ENCODE peak calls at places on chromosomes 2 and 18, in eight cellular contexts. V is Panc1; G is activated CD4-positive, alpha-beta memory T cell treated with anti-CD3 and anti-CD28 coated beads, Interleukin-2, amount 10 ng/mL, durations not matched to agents 7 days and 5 days; A is activated naive CD8-positive, alpha-beta T cell treated with anti-CD3 and anti-CD28 coated beads, Interleukin-2, amount 50 U/mL, for 24 hours; M is left colon; H is A172; Q is dermis blood vessel endothelial cell; F is lower leg skin. R is an unnamed sample.

GRCh38 chr2:184154438-184154837 is 443.9 kb upstream of the ZNF804A start:
- DNase-seq in A (no peak), H (peak), M (no peak), F (no peak), G (no peak), V (no peak), Q (peak), R (no peak)

GRCh38 chr2:48510329-48510728 is 19.6 kb upstream of the STON1 start:
- DNase-seq in H (peak), V (no peak), Q (peak), F (no peak), G (no peak), M (no peak), A (no peak), R (no peak)

GRCh38 chr2:12376025-12376424 is 340.7 kb upstream of the TRIB2 start:
- DNase-seq in A (no peak), M (no peak), V (no peak), F (no peak), G (no peak), H (no peak), Q (no peak), R (no peak)

GRCh38 chr2:85577386-85578242 is at the start of gene VAMP8:
- DNase-seq in G (peak), F (peak), V (no peak), Q (peak), H (no peak), A (peak), M (peak), R (no peak)

GRCh38 chr2:79087785-79088364 is at the start of gene REG1B:
- DNase-seq in A (no peak), V (no peak), G (no peak), M (no peak), Q (no peak), H (no peak), F (no peak), R (no peak)

GRCh38 chr2:37855283-37856041 is 69.6 kb upstream of the RMDN2 start:
- DNase-seq in V (no peak), F (peak), M (no peak), G (no peak), H (no peak), A (no peak), Q (peak), R (no peak)

GRCh38 chr2:163420604-163421003 is 315.2 kb downstream of the FIGN start:
- DNase-seq in M (no peak), F (no peak), A (no peak), V (no peak), Q (no peak), H (no peak), G (no peak), R (no peak)

GRCh38 chr18:25409971-25410370 is 58.0 kb upstream of the ZNF521 start:
- DNase-seq in V (no peak), A (no peak), F (no peak), M (no peak), G (no peak), Q (no peak), H (no peak), R (no peak)

GRCh38 chr2:197236816-197237215 is 73.8 kb downstream of the ANKRD44 start:
- DNase-seq in A (no peak), Q (no peak), M (no peak), G (no peak), H (no peak), V (no peak), F (no peak), R (no peak)

GRCh38 chr18:23650963-23651927 is 11.5 kb downstream of the ANKRD29 start:
- DNase-seq in M (no peak), Q (peak), F (no peak), A (no peak), H (peak), G (no peak), V (no peak), R (no peak)

GRCh38 chr2:204479557-204479956 is 65.7 kb upstream of the PARD3B start:
- DNase-seq in Q (peak), H (peak), M (no peak), V (no peak), G (no peak), F (no peak), A (peak), R (no peak)

GRCh38 chr2:217091531-217091930 is 231.7 kb upstream of the TNP1 start:
- DNase-seq in Q (no peak), F (no peak), V (no peak), A (no peak), H (no peak), G (no peak), M (no peak), R (no peak)

GRCh38 chr2:144219979-144220378 is 299.9 kb downstream of the ZEB2 start:
- DNase-seq in V (no peak), H (no peak), F (no peak), G (no peak), M (no peak), A (no peak), Q (no peak), R (no peak)

GRCh38 chr2:28355521-28356094 is 37.0 kb upstream of the FOSL2 start:
- DNase-seq in M (no peak), G (no peak), A (no peak), F (peak), V (no peak), Q (peak), H (peak), R (no peak)

R was measured in SW 1271.